ENCODE peak calls at places on chromosomes 3 and 15, in nine cellular contexts. L is neural crest cell; F is HS-27A; D is IMR-90; X is HL-60; K is NCI-H1436; Z is transverse colon; O is B cell; B is CD8-positive, alpha-beta memory T cell. N is an unnamed sample.
A peak's percentile ranks its signal among the peaks of the same experiment; 100 is the strongest.

GRCh38 chr3:116198087-116198486 is 247.2 kb downstream of the LSAMP start:
- DNase-seq in L (no peak), D (peak; percentile 7), F (no peak), X (no peak), K (no peak), O (no peak), B (no peak), Z (no peak), N (no peak)

GRCh38 chr3:195815169-195815771 is 3.5 kb upstream of the MUC4 start:
- DNase-seq in F (no peak), L (no peak), O (no peak), X (no peak), B (no peak), K (no peak), D (peak; percentile 16), Z (no peak), N (no peak)

GRCh38 chr15:60362318-60363023 is 35.3 kb downstream of the ANXA2 start:
- DNase-seq in D (peak; percentile 78), L (no peak), K (no peak), X (no peak), B (no peak), F (peak; percentile 93), O (no peak), Z (no peak), N (no peak)

GRCh38 chr15:87816811-87817210 is 439.7 kb downstream of the NTRK3 start:
- DNase-seq in B (no peak), F (peak; percentile 98), L (no peak), O (no peak), D (peak; percentile 99), X (no peak), Z (no peak), K (no peak), N (no peak)

GRCh38 chr3:126354776-126355175 is 2.4 kb downstream of the KLF15 start:
- DNase-seq in L (no peak), D (no peak), O (no peak), B (peak; percentile 26), X (no peak), Z (no peak), K (no peak), F (no peak), N (no peak)

GRCh38 chr15:70439304-70439877 is 324.0 kb downstream of the UACA start:
- DNase-seq in F (no peak), D (no peak), O (no peak), K (no peak), B (no peak), Z (no peak), L (no peak), X (no peak), N (no peak)

GRCh38 chr15:63833246-63833696 is 477 bp downstream of the HERC1 start:
- DNase-seq in K (no peak), Z (peak; percentile 50), X (no peak), D (peak; percentile 36), F (peak; percentile 12), L (peak; percentile 28), B (peak; percentile 57), O (no peak), N (peak; percentile 28)

GRCh38 chr15:100934166-100934565 is 15.0 kb downstream of the LRRK1 start:
- DNase-seq in K (no peak), F (no peak), O (no peak), X (no peak), B (no peak), L (no peak), Z (no peak), D (no peak), N (no peak)

GRCh38 chr15:29968099-29968892 is 114.5 kb upstream of the GOLGA8J start:
- DNase-seq in F (no peak), K (no peak), D (no peak), B (no peak), X (peak; percentile 0), L (peak; percentile 14), Z (no peak), O (no peak), N (peak; percentile 36)

GRCh38 chr3:155070316-155070715 is 9.8 kb upstream of the MME start:
- DNase-seq in K (no peak), F (peak; percentile 39), X (no peak), B (no peak), L (no peak), D (peak; percentile 45), O (no peak), Z (no peak), N (no peak)

GRCh38 chr3:154898398-154898797 is 181.7 kb upstream of the MME start:
- DNase-seq in Z (no peak), X (no peak), F (no peak), O (no peak), K (no peak), B (no peak), L (no peak), D (no peak), N (no peak)

GRCh38 chr3:172213168-172213567 is 173.8 kb downstream of the FNDC3B start:
- DNase-seq in F (no peak), B (no peak), X (no peak), D (peak; percentile 81), Z (no peak), L (no peak), K (no peak), O (no peak), N (no peak)

GRCh38 chr3:113287818-113288648 is 76.7 kb downstream of the BOC start:
- DNase-seq in F (peak; percentile 38), K (peak; percentile 65), X (peak; percentile 30), D (peak; percentile 72), Z (peak; percentile 53), B (no peak), O (no peak), L (peak; percentile 82), N (peak; percentile 85)